ENCODE peak calls at places on chromosomes 3 and 15, in nine cellular contexts. I is epithelial cell of proximal tubule, O is lower lobe of right lung, F is upper lobe of right lung, N is cardiac muscle cell, P is esophagus muscularis mucosa, K is endothelial cell, J is heart right ventricle, X is astrocyte of the cerebellum. A is an unnamed sample.

GRCh38 chr3:140995881-140996280 is 54.2 kb downstream of the SLC25A36 start:
- DNase-seq in I (no peak), O (no peak), F (no peak), N (peak), P (no peak), K (no peak), J (no peak), X (no peak), A (no peak)

GRCh38 chr3:89180334-89180733 is 72.9 kb downstream of the EPHA3 start:
- DNase-seq in I (no peak), O (no peak), F (no peak), N (peak), P (no peak), K (no peak), J (no peak), X (no peak), A (no peak)

GRCh38 chr3:1092771-1093170 is at the start of gene CNTN6:
- DNase-seq in I (no peak), O (no peak), F (no peak), N (peak), P (no peak), K (no peak), J (no peak), X (no peak), A (no peak)

GRCh38 chr15:32838820-32839219 is 121.0 kb downstream of the GREM1 start:
- DNase-seq in I (no peak), O (no peak), F (no peak), N (peak), P (no peak), K (no peak), J (no peak), X (no peak), A (no peak)

GRCh38 chr3:54212723-54213122 is 90.4 kb downstream of the CACNA2D3 start:
- DNase-seq in I (no peak), O (no peak), F (no peak), N (no peak), P (no peak), K (no peak), J (no peak), X (no peak), A (no peak)

GRCh38 chr3:113626513-113627371 is 69.7 kb downstream of the USF3 start:
- DNase-seq in I (peak), O (no peak), F (no peak), N (peak), P (no peak), K (peak), J (peak), X (peak), A (peak)

GRCh38 chr3:14467723-14468620 is 65.6 kb downstream of the SLC6A6 start:
- DNase-seq in I (no peak), O (no peak), F (no peak), N (peak), P (no peak), K (peak), J (peak), X (no peak), A (no peak)

GRCh38 chr15:56365075-56365711 is at the start of gene TEX9:
- DNase-seq in I (no peak), O (peak), F (peak), N (peak), P (no peak), K (peak), J (peak), X (peak), A (peak)

GRCh38 chr3:44931791-44932190 is 44.2 kb downstream of the ZDHHC3 start:
- DNase-seq in I (no peak), O (no peak), F (no peak), N (no peak), P (no peak), K (no peak), J (no peak), X (no peak), A (no peak)

GRCh38 chr3:187989458-187990153 is 164.4 kb upstream of the LPP start:
- DNase-seq in I (no peak), O (no peak), F (no peak), N (no peak), P (peak), K (peak), J (no peak), X (no peak), A (no peak)

GRCh38 chr3:163785693-163786092 is 1292.6 kb downstream of the SI start:
- DNase-seq in I (no peak), O (no peak), F (no peak), N (no peak), P (no peak), K (peak), J (no peak), X (no peak), A (no peak)

GRCh38 chr15:61041886-61042285 is 187.2 kb downstream of the RORA start:
- DNase-seq in I (no peak), O (no peak), F (no peak), N (no peak), P (no peak), K (no peak), J (no peak), X (no peak), A (no peak)

GRCh38 chr3:116340680-116341216 is 104.5 kb downstream of the LSAMP start:
- DNase-seq in I (no peak), O (no peak), F (no peak), N (peak), P (no peak), K (no peak), J (no peak), X (no peak), A (no peak)

GRCh38 chr3:133896002-133896761 is 500 bp upstream of the RAB6B start:
- DNase-seq in I (no peak), O (peak), F (no peak), N (peak), P (peak), K (peak), J (no peak), X (no peak), A (no peak)

GRCh38 chr3:150345021-150345538 is 63.0 kb upstream of the TSC22D2 start:
- DNase-seq in I (peak), O (no peak), F (no peak), N (no peak), P (no peak), K (no peak), J (no peak), X (no peak), A (no peak)

GRCh38 chr15:31145271-31145911 is 43.9 kb upstream of the TRPM1 start:
- DNase-seq in I (no peak), O (no peak), F (no peak), N (peak), P (peak), K (no peak), J (no peak), X (no peak), A (no peak)

GRCh38 chr3:171556574-171557145 is 96.5 kb upstream of the TNIK start:
- DNase-seq in I (peak), O (no peak), F (no peak), N (no peak), P (no peak), K (no peak), J (no peak), X (no peak), A (no peak)

GRCh38 chr3:38264307-38264706 is 1.3 kb upstream of the SLC22A13 start:
- DNase-seq in I (peak), O (no peak), F (no peak), N (no peak), P (peak), K (no peak), J (no peak), X (no peak), A (no peak)

GRCh38 chr3:72700106-72700505 is 148.1 kb downstream of the SHQ1 start:
- DNase-seq in I (no peak), O (no peak), F (no peak), N (no peak), P (no peak), K (no peak), J (no peak), X (no peak), A (no peak)

GRCh38 chr3:10706156-10707088 is 109.6 kb upstream of the SLC6A11 start:
- DNase-seq in I (no peak), O (no peak), F (no peak), N (no peak), P (no peak), K (peak), J (no peak), X (no peak), A (peak)

GRCh38 chr3:122200681-122201080 is 17.2 kb downstream of the CASR start:
- DNase-seq in I (no peak), O (no peak), F (no peak), N (peak), P (no peak), K (no peak), J (no peak), X (no peak), A (no peak)

GRCh38 chr15:40274350-40275274 is 8.3 kb downstream of the ANKRD63 start:
- DNase-seq in I (no peak), O (peak), F (peak), N (peak), P (peak), K (peak), J (peak), X (peak), A (peak)
- TF ChIP-seq CTCF in I (peak), O (peak), F (peak), N (peak), P (peak), K (peak), J (peak), X (peak), A (peak)

GRCh38 chr3:161859057-161859456 is 362.4 kb downstream of the OTOL1 start:
- DNase-seq in I (no peak), O (no peak), F (no peak), N (no peak), P (no peak), K (no peak), J (no peak), X (no peak), A (no peak)

GRCh38 chr3:161852744-161853143 is 356.1 kb downstream of the OTOL1 start:
- DNase-seq in I (no peak), O (no peak), F (no peak), N (no peak), P (no peak), K (no peak), J (no peak), X (no peak), A (no peak)

GRCh38 chr3:161859870-161860450 is 363.4 kb downstream of the OTOL1 start:
- DNase-seq in I (no peak), O (no peak), F (no peak), N (no peak), P (no peak), K (no peak), J (no peak), X (no peak), A (no peak)

GRCh38 chr3:161851941-161852566 is 355.4 kb downstream of the OTOL1 start:
- DNase-seq in I (no peak), O (no peak), F (peak), N (peak), P (no peak), K (peak), J (peak), X (peak), A (no peak)

GRCh38 chr3:161854232-161854771 is 357.7 kb downstream of the OTOL1 start:
- DNase-seq in I (peak), O (no peak), F (no peak), N (peak), P (no peak), K (peak), J (no peak), X (peak), A (no peak)
- TF ChIP-seq CTCF in I (peak), O (no peak), F (no peak), N (peak), P (no peak), K (peak), J (no peak), X (no peak), A (no peak)

GRCh38 chr3:173217127-173217526 is 76.1 kb upstream of the SPATA16 start:
- DNase-seq in I (no peak), O (no peak), F (no peak), N (peak), P (no peak), K (no peak), J (no peak), X (no peak), A (no peak)

GRCh38 chr3:173216063-173216462 is 75.0 kb upstream of the SPATA16 start:
- DNase-seq in I (no peak), O (no peak), F (no peak), N (no peak), P (no peak), K (no peak), J (no peak), X (no peak), A (no peak)

GRCh38 chr3:173225351-173225750 is 84.3 kb upstream of the SPATA16 start:
- DNase-seq in I (peak), O (no peak), F (no peak), N (no peak), P (no peak), K (no peak), J (no peak), X (no peak), A (no peak)

DNA sequence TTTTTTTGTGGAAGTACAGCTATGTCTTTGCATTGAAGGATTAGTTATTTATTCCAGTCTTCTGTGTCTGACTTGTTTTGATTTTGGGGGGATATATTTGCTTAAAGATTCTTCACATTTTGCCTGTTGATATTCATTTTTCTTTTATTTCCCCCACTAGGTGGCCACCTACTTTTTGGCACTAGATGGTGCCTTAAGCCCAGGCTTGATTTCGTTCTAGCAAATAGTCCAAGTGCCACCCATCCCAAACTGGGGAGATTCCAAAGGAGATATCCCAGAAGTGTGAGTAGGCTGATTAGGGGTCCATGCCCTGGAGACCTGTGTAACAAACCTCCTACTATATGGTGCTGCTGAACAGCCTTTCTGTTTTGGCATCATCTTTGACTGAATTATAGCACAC is 80.0 kb upstream of the SPATA16 start:
- DNase-seq in I (no peak), O (no peak), F (no peak), N (no peak), P (no peak), K (no peak), J (no peak), X (no peak), A (no peak)
- TF ChIP-seq CTCF in I (peak), O (no peak), F (no peak), N (peak), P (no peak), K (peak), J (no peak), X (peak), A (no peak)

GRCh38 chr3:159616234-159616825 is 372.3 kb upstream of the IL12A start:
- DNase-seq in I (no peak), O (peak), F (peak), N (peak), P (no peak), K (peak), J (peak), X (no peak), A (no peak)
- TF ChIP-seq CTCF in I (peak), O (peak), F (peak), N (peak), P (peak), K (peak), J (peak), X (peak), A (no peak)